ENCODE peak calls at places on chromosomes 2 and 18, in ten cellular contexts. One of them, this sample, is unnamed.

GRCh38 chr2:130371723-130372054 is 15.8 kb downstream of the PTPN18 start:
- DNase-seq in A549: peak; percentile 37
- DNase-seq in KBM-7: no peak
- DNase-seq in CD8-positive, alpha-beta T cell: no peak
- DNase-seq in pancreas: no peak
- DNase-seq in activated T-cell treated with anti-CD3 and anti-CD28 coated beads, Interleukin-2, amount 50 U/mL, for 72 hours: no peak
- DNase-seq in CD8-positive, alpha-beta memory T cell: no peak
- DNase-seq in KG1: no peak
- DNase-seq in activated CD8-positive, alpha-beta memory T cell treated with anti-CD3 and anti-CD28 coated beads, Interleukin-2, amount 50 U/mL, for 4 hours: no peak
- DNase-seq in hippocampal formation: peak; percentile 66
- DNase-seq in this sample: no peak

GRCh38 chr2:5932556-5933469 is 240.6 kb downstream of the SOX11 start:
- DNase-seq in A549: no peak
- DNase-seq in KBM-7: no peak
- DNase-seq in CD8-positive, alpha-beta T cell: no peak
- DNase-seq in pancreas: peak; percentile 57
- DNase-seq in activated T-cell treated with anti-CD3 and anti-CD28 coated beads, Interleukin-2, amount 50 U/mL, for 72 hours: no peak
- DNase-seq in CD8-positive, alpha-beta memory T cell: no peak
- DNase-seq in KG1: no peak
- DNase-seq in activated CD8-positive, alpha-beta memory T cell treated with anti-CD3 and anti-CD28 coated beads, Interleukin-2, amount 50 U/mL, for 4 hours: no peak
- DNase-seq in hippocampal formation: peak; percentile 84
- DNase-seq in this sample: peak; percentile 76

GRCh38 chr2:8953525-8953924 is 50.0 kb downstream of the MBOAT2 start:
- DNase-seq in A549: no peak
- DNase-seq in KBM-7: no peak
- DNase-seq in CD8-positive, alpha-beta T cell: no peak
- DNase-seq in pancreas: no peak
- DNase-seq in activated T-cell treated with anti-CD3 and anti-CD28 coated beads, Interleukin-2, amount 50 U/mL, for 72 hours: no peak
- DNase-seq in CD8-positive, alpha-beta memory T cell: no peak
- DNase-seq in KG1: no peak
- DNase-seq in activated CD8-positive, alpha-beta memory T cell treated with anti-CD3 and anti-CD28 coated beads, Interleukin-2, amount 50 U/mL, for 4 hours: no peak
- DNase-seq in hippocampal formation: no peak
- DNase-seq in this sample: no peak

GRCh38 chr2:220277445-220277960 is 650.1 kb downstream of the SLC4A3 start:
- DNase-seq in A549: peak; percentile 71
- DNase-seq in KBM-7: no peak
- DNase-seq in CD8-positive, alpha-beta T cell: no peak
- DNase-seq in pancreas: peak; percentile 81
- DNase-seq in activated T-cell treated with anti-CD3 and anti-CD28 coated beads, Interleukin-2, amount 50 U/mL, for 72 hours: no peak
- DNase-seq in CD8-positive, alpha-beta memory T cell: no peak
- DNase-seq in KG1: no peak
- DNase-seq in activated CD8-positive, alpha-beta memory T cell treated with anti-CD3 and anti-CD28 coated beads, Interleukin-2, amount 50 U/mL, for 4 hours: no peak
- DNase-seq in hippocampal formation: no peak
- DNase-seq in this sample: no peak

GRCh38 chr2:215966951-215967350 is 46.4 kb downstream of the MREG start:
- DNase-seq in A549: no peak
- DNase-seq in KBM-7: no peak
- DNase-seq in CD8-positive, alpha-beta T cell: no peak
- DNase-seq in pancreas: no peak
- DNase-seq in activated T-cell treated with anti-CD3 and anti-CD28 coated beads, Interleukin-2, amount 50 U/mL, for 72 hours: no peak
- DNase-seq in CD8-positive, alpha-beta memory T cell: no peak
- DNase-seq in KG1: no peak
- DNase-seq in activated CD8-positive, alpha-beta memory T cell treated with anti-CD3 and anti-CD28 coated beads, Interleukin-2, amount 50 U/mL, for 4 hours: no peak
- DNase-seq in hippocampal formation: no peak
- DNase-seq in this sample: no peak

GRCh38 chr18:26545737-26546136 is 2.6 kb downstream of the KCTD1 start:
- DNase-seq in A549: no peak
- DNase-seq in KBM-7: peak; percentile 18
- DNase-seq in CD8-positive, alpha-beta T cell: no peak
- DNase-seq in pancreas: no peak
- DNase-seq in activated T-cell treated with anti-CD3 and anti-CD28 coated beads, Interleukin-2, amount 50 U/mL, for 72 hours: no peak
- DNase-seq in CD8-positive, alpha-beta memory T cell: no peak
- DNase-seq in KG1: no peak
- DNase-seq in activated CD8-positive, alpha-beta memory T cell treated with anti-CD3 and anti-CD28 coated beads, Interleukin-2, amount 50 U/mL, for 4 hours: no peak
- DNase-seq in hippocampal formation: no peak
- DNase-seq in this sample: no peak

GRCh38 chr2:232624554-232624842 is 8.9 kb upstream of the EFHD1 start:
- DNase-seq in A549: peak; percentile 49
- DNase-seq in KBM-7: no peak
- DNase-seq in CD8-positive, alpha-beta T cell: no peak
- DNase-seq in pancreas: no peak
- DNase-seq in activated T-cell treated with anti-CD3 and anti-CD28 coated beads, Interleukin-2, amount 50 U/mL, for 72 hours: no peak
- DNase-seq in CD8-positive, alpha-beta memory T cell: no peak
- DNase-seq in KG1: no peak
- DNase-seq in activated CD8-positive, alpha-beta memory T cell treated with anti-CD3 and anti-CD28 coated beads, Interleukin-2, amount 50 U/mL, for 4 hours: no peak
- DNase-seq in hippocampal formation: no peak
- DNase-seq in this sample: no peak

GRCh38 chr2:157497603-157498314 is 53.9 kb upstream of the CYTIP start:
- DNase-seq in A549: peak; percentile 5
- DNase-seq in KBM-7: peak; percentile 49
- DNase-seq in CD8-positive, alpha-beta T cell: no peak
- DNase-seq in pancreas: no peak
- DNase-seq in activated T-cell treated with anti-CD3 and anti-CD28 coated beads, Interleukin-2, amount 50 U/mL, for 72 hours: no peak
- DNase-seq in CD8-positive, alpha-beta memory T cell: peak; percentile 28
- DNase-seq in KG1: peak; percentile 14
- DNase-seq in activated CD8-positive, alpha-beta memory T cell treated with anti-CD3 and anti-CD28 coated beads, Interleukin-2, amount 50 U/mL, for 4 hours: no peak
- DNase-seq in hippocampal formation: peak; percentile 61
- DNase-seq in this sample: no peak

GRCh38 chr2:55452879-55453278 is 33.2 kb upstream of the CCDC88A start:
- DNase-seq in A549: no peak
- DNase-seq in KBM-7: no peak
- DNase-seq in CD8-positive, alpha-beta T cell: no peak
- DNase-seq in pancreas: no peak
- DNase-seq in activated T-cell treated with anti-CD3 and anti-CD28 coated beads, Interleukin-2, amount 50 U/mL, for 72 hours: no peak
- DNase-seq in CD8-positive, alpha-beta memory T cell: no peak
- DNase-seq in KG1: no peak
- DNase-seq in activated CD8-positive, alpha-beta memory T cell treated with anti-CD3 and anti-CD28 coated beads, Interleukin-2, amount 50 U/mL, for 4 hours: no peak
- DNase-seq in hippocampal formation: no peak
- DNase-seq in this sample: no peak

GRCh38 chr18:48875942-48876511 is 74.7 kb downstream of the SMAD7 start:
- DNase-seq in A549: no peak
- DNase-seq in KBM-7: peak; percentile 32
- DNase-seq in CD8-positive, alpha-beta T cell: no peak
- DNase-seq in pancreas: no peak
- DNase-seq in activated T-cell treated with anti-CD3 and anti-CD28 coated beads, Interleukin-2, amount 50 U/mL, for 72 hours: no peak
- DNase-seq in CD8-positive, alpha-beta memory T cell: no peak
- DNase-seq in KG1: no peak
- DNase-seq in activated CD8-positive, alpha-beta memory T cell treated with anti-CD3 and anti-CD28 coated beads, Interleukin-2, amount 50 U/mL, for 4 hours: no peak
- DNase-seq in hippocampal formation: no peak
- DNase-seq in this sample: no peak

GRCh38 chr2:160582481-160583161 is 89.0 kb upstream of the RBMS1 start:
- DNase-seq in A549: no peak
- DNase-seq in KBM-7: no peak
- DNase-seq in CD8-positive, alpha-beta T cell: no peak
- DNase-seq in pancreas: no peak
- DNase-seq in activated T-cell treated with anti-CD3 and anti-CD28 coated beads, Interleukin-2, amount 50 U/mL, for 72 hours: no peak
- DNase-seq in CD8-positive, alpha-beta memory T cell: no peak
- DNase-seq in KG1: no peak
- DNase-seq in activated CD8-positive, alpha-beta memory T cell treated with anti-CD3 and anti-CD28 coated beads, Interleukin-2, amount 50 U/mL, for 4 hours: no peak
- DNase-seq in hippocampal formation: no peak
- DNase-seq in this sample: no peak

GRCh38 chr18:73839441-73839840 is 308.2 kb downstream of the FBXO15 start:
- DNase-seq in A549: no peak
- DNase-seq in KBM-7: no peak
- DNase-seq in CD8-positive, alpha-beta T cell: no peak
- DNase-seq in pancreas: no peak
- DNase-seq in activated T-cell treated with anti-CD3 and anti-CD28 coated beads, Interleukin-2, amount 50 U/mL, for 72 hours: no peak
- DNase-seq in CD8-positive, alpha-beta memory T cell: no peak
- DNase-seq in KG1: no peak
- DNase-seq in activated CD8-positive, alpha-beta memory T cell treated with anti-CD3 and anti-CD28 coated beads, Interleukin-2, amount 50 U/mL, for 4 hours: no peak
- DNase-seq in hippocampal formation: no peak
- DNase-seq in this sample: no peak

GRCh38 chr18:28208712-28209265 is 31.9 kb upstream of the CDH2 start:
- DNase-seq in A549: no peak
- DNase-seq in KBM-7: peak; percentile 19
- DNase-seq in CD8-positive, alpha-beta T cell: no peak
- DNase-seq in pancreas: no peak
- DNase-seq in activated T-cell treated with anti-CD3 and anti-CD28 coated beads, Interleukin-2, amount 50 U/mL, for 72 hours: no peak
- DNase-seq in CD8-positive, alpha-beta memory T cell: no peak
- DNase-seq in KG1: no peak
- DNase-seq in activated CD8-positive, alpha-beta memory T cell treated with anti-CD3 and anti-CD28 coated beads, Interleukin-2, amount 50 U/mL, for 4 hours: no peak
- DNase-seq in hippocampal formation: no peak
- DNase-seq in this sample: no peak

GRCh38 chr2:133053541-133053940 is 383.5 kb upstream of the LYPD1 start:
- DNase-seq in A549: no peak
- DNase-seq in KBM-7: no peak
- DNase-seq in CD8-positive, alpha-beta T cell: no peak
- DNase-seq in pancreas: no peak
- DNase-seq in activated T-cell treated with anti-CD3 and anti-CD28 coated beads, Interleukin-2, amount 50 U/mL, for 72 hours: no peak
- DNase-seq in CD8-positive, alpha-beta memory T cell: no peak
- DNase-seq in KG1: no peak
- DNase-seq in activated CD8-positive, alpha-beta memory T cell treated with anti-CD3 and anti-CD28 coated beads, Interleukin-2, amount 50 U/mL, for 4 hours: no peak
- DNase-seq in hippocampal formation: no peak
- DNase-seq in this sample: no peak

GRCh38 chr18:32911660-32912284 is 138.9 kb upstream of the KLHL14 start:
- DNase-seq in A549: no peak
- DNase-seq in KBM-7: no peak
- DNase-seq in CD8-positive, alpha-beta T cell: no peak
- DNase-seq in pancreas: no peak
- DNase-seq in activated T-cell treated with anti-CD3 and anti-CD28 coated beads, Interleukin-2, amount 50 U/mL, for 72 hours: no peak
- DNase-seq in CD8-positive, alpha-beta memory T cell: no peak
- DNase-seq in KG1: no peak
- DNase-seq in activated CD8-positive, alpha-beta memory T cell treated with anti-CD3 and anti-CD28 coated beads, Interleukin-2, amount 50 U/mL, for 4 hours: no peak
- DNase-seq in hippocampal formation: no peak
- DNase-seq in this sample: no peak

GRCh38 chr2:202023904-202024266 is 9.8 kb upstream of the FZD7 start:
- DNase-seq in A549: no peak
- DNase-seq in KBM-7: no peak
- DNase-seq in CD8-positive, alpha-beta T cell: no peak
- DNase-seq in pancreas: no peak
- DNase-seq in activated T-cell treated with anti-CD3 and anti-CD28 coated beads, Interleukin-2, amount 50 U/mL, for 72 hours: no peak
- DNase-seq in CD8-positive, alpha-beta memory T cell: no peak
- DNase-seq in KG1: no peak
- DNase-seq in activated CD8-positive, alpha-beta memory T cell treated with anti-CD3 and anti-CD28 coated beads, Interleukin-2, amount 50 U/mL, for 4 hours: no peak
- DNase-seq in hippocampal formation: no peak
- DNase-seq in this sample: no peak

GRCh38 chr2:69499966-69500365 is 62.7 kb upstream of the NFU1 start:
- DNase-seq in A549: no peak
- DNase-seq in KBM-7: no peak
- DNase-seq in CD8-positive, alpha-beta T cell: no peak
- DNase-seq in pancreas: no peak
- DNase-seq in activated T-cell treated with anti-CD3 and anti-CD28 coated beads, Interleukin-2, amount 50 U/mL, for 72 hours: no peak
- DNase-seq in CD8-positive, alpha-beta memory T cell: no peak
- DNase-seq in KG1: no peak
- DNase-seq in activated CD8-positive, alpha-beta memory T cell treated with anti-CD3 and anti-CD28 coated beads, Interleukin-2, amount 50 U/mL, for 4 hours: no peak
- DNase-seq in hippocampal formation: no peak
- DNase-seq in this sample: no peak

GRCh38 chr2:119431155-119431975 is at the start of gene TMEM37:
- DNase-seq in A549: peak; percentile 56
- DNase-seq in KBM-7: peak; percentile 59
- DNase-seq in CD8-positive, alpha-beta T cell: no peak
- DNase-seq in pancreas: peak; percentile 84
- DNase-seq in activated T-cell treated with anti-CD3 and anti-CD28 coated beads, Interleukin-2, amount 50 U/mL, for 72 hours: peak; percentile 19
- DNase-seq in CD8-positive, alpha-beta memory T cell: no peak
- DNase-seq in KG1: no peak
- DNase-seq in activated CD8-positive, alpha-beta memory T cell treated with anti-CD3 and anti-CD28 coated beads, Interleukin-2, amount 50 U/mL, for 4 hours: no peak
- DNase-seq in hippocampal formation: no peak
- DNase-seq in this sample: no peak

GRCh38 chr2:112640467-112640799 is 5.3 kb upstream of the SLC20A1 start:
- DNase-seq in A549: no peak
- DNase-seq in KBM-7: no peak
- DNase-seq in CD8-positive, alpha-beta T cell: no peak
- DNase-seq in pancreas: no peak
- DNase-seq in activated T-cell treated with anti-CD3 and anti-CD28 coated beads, Interleukin-2, amount 50 U/mL, for 72 hours: no peak
- DNase-seq in CD8-positive, alpha-beta memory T cell: no peak
- DNase-seq in KG1: no peak
- DNase-seq in activated CD8-positive, alpha-beta memory T cell treated with anti-CD3 and anti-CD28 coated beads, Interleukin-2, amount 50 U/mL, for 4 hours: no peak
- DNase-seq in hippocampal formation: no peak
- DNase-seq in this sample: no peak

GRCh38 chr2:11079131-11079824 is 76.0 kb upstream of the SLC66A3 start:
- DNase-seq in A549: no peak
- DNase-seq in KBM-7: no peak
- DNase-seq in CD8-positive, alpha-beta T cell: no peak
- DNase-seq in pancreas: no peak
- DNase-seq in activated T-cell treated with anti-CD3 and anti-CD28 coated beads, Interleukin-2, amount 50 U/mL, for 72 hours: no peak
- DNase-seq in CD8-positive, alpha-beta memory T cell: no peak
- DNase-seq in KG1: no peak
- DNase-seq in activated CD8-positive, alpha-beta memory T cell treated with anti-CD3 and anti-CD28 coated beads, Interleukin-2, amount 50 U/mL, for 4 hours: no peak
- DNase-seq in hippocampal formation: no peak
- DNase-seq in this sample: no peak

GRCh38 chr18:67589325-67589724 is 72.8 kb upstream of the DSEL start:
- DNase-seq in A549: no peak
- DNase-seq in KBM-7: no peak
- DNase-seq in CD8-positive, alpha-beta T cell: no peak
- DNase-seq in pancreas: no peak
- DNase-seq in activated T-cell treated with anti-CD3 and anti-CD28 coated beads, Interleukin-2, amount 50 U/mL, for 72 hours: no peak
- DNase-seq in CD8-positive, alpha-beta memory T cell: no peak
- DNase-seq in KG1: no peak
- DNase-seq in activated CD8-positive, alpha-beta memory T cell treated with anti-CD3 and anti-CD28 coated beads, Interleukin-2, amount 50 U/mL, for 4 hours: no peak
- DNase-seq in hippocampal formation: no peak
- DNase-seq in this sample: no peak

GRCh38 chr2:155256803-155257202 is 558.3 kb downstream of the KCNJ3 start:
- DNase-seq in A549: no peak
- DNase-seq in KBM-7: no peak
- DNase-seq in CD8-positive, alpha-beta T cell: no peak
- DNase-seq in pancreas: no peak
- DNase-seq in activated T-cell treated with anti-CD3 and anti-CD28 coated beads, Interleukin-2, amount 50 U/mL, for 72 hours: no peak
- DNase-seq in CD8-positive, alpha-beta memory T cell: no peak
- DNase-seq in KG1: no peak
- DNase-seq in activated CD8-positive, alpha-beta memory T cell treated with anti-CD3 and anti-CD28 coated beads, Interleukin-2, amount 50 U/mL, for 4 hours: no peak
- DNase-seq in hippocampal formation: no peak
- DNase-seq in this sample: no peak

GRCh38 chr2:58101500-58101899 is 54.9 kb downstream of the VRK2 start:
- DNase-seq in A549: no peak
- DNase-seq in KBM-7: no peak
- DNase-seq in CD8-positive, alpha-beta T cell: no peak
- DNase-seq in pancreas: no peak
- DNase-seq in activated T-cell treated with anti-CD3 and anti-CD28 coated beads, Interleukin-2, amount 50 U/mL, for 72 hours: no peak
- DNase-seq in CD8-positive, alpha-beta memory T cell: no peak
- DNase-seq in KG1: no peak
- DNase-seq in activated CD8-positive, alpha-beta memory T cell treated with anti-CD3 and anti-CD28 coated beads, Interleukin-2, amount 50 U/mL, for 4 hours: no peak
- DNase-seq in hippocampal formation: no peak
- DNase-seq in this sample: no peak

GRCh38 chr18:23450022-23450421 is 3.1 kb upstream of the RIOK3 start:
- DNase-seq in A549: no peak
- DNase-seq in KBM-7: no peak
- DNase-seq in CD8-positive, alpha-beta T cell: no peak
- DNase-seq in pancreas: no peak
- DNase-seq in activated T-cell treated with anti-CD3 and anti-CD28 coated beads, Interleukin-2, amount 50 U/mL, for 72 hours: no peak
- DNase-seq in CD8-positive, alpha-beta memory T cell: no peak
- DNase-seq in KG1: no peak
- DNase-seq in activated CD8-positive, alpha-beta memory T cell treated with anti-CD3 and anti-CD28 coated beads, Interleukin-2, amount 50 U/mL, for 4 hours: no peak
- DNase-seq in hippocampal formation: no peak
- DNase-seq in this sample: no peak

GRCh38 chr2:174325373-174325772 is 9.4 kb upstream of the SP9 start:
- DNase-seq in A549: no peak
- DNase-seq in KBM-7: no peak
- DNase-seq in CD8-positive, alpha-beta T cell: no peak
- DNase-seq in pancreas: no peak
- DNase-seq in activated T-cell treated with anti-CD3 and anti-CD28 coated beads, Interleukin-2, amount 50 U/mL, for 72 hours: no peak
- DNase-seq in CD8-positive, alpha-beta memory T cell: no peak
- DNase-seq in KG1: no peak
- DNase-seq in activated CD8-positive, alpha-beta memory T cell treated with anti-CD3 and anti-CD28 coated beads, Interleukin-2, amount 50 U/mL, for 4 hours: no peak
- DNase-seq in hippocampal formation: no peak
- DNase-seq in this sample: no peak

GRCh38 chr18:35095983-35096676 is 54.9 kb downstream of the MAPRE2 start:
- DNase-seq in A549: no peak
- DNase-seq in KBM-7: no peak
- DNase-seq in CD8-positive, alpha-beta T cell: no peak
- DNase-seq in pancreas: no peak
- DNase-seq in activated T-cell treated with anti-CD3 and anti-CD28 coated beads, Interleukin-2, amount 50 U/mL, for 72 hours: no peak
- DNase-seq in CD8-positive, alpha-beta memory T cell: no peak
- DNase-seq in KG1: no peak
- DNase-seq in activated CD8-positive, alpha-beta memory T cell treated with anti-CD3 and anti-CD28 coated beads, Interleukin-2, amount 50 U/mL, for 4 hours: no peak
- DNase-seq in hippocampal formation: no peak
- DNase-seq in this sample: no peak

GRCh38 chr2:234411793-234412192 is 85.1 kb downstream of the ARL4C start:
- DNase-seq in A549: no peak
- DNase-seq in KBM-7: no peak
- DNase-seq in CD8-positive, alpha-beta T cell: no peak
- DNase-seq in pancreas: no peak
- DNase-seq in activated T-cell treated with anti-CD3 and anti-CD28 coated beads, Interleukin-2, amount 50 U/mL, for 72 hours: no peak
- DNase-seq in CD8-positive, alpha-beta memory T cell: no peak
- DNase-seq in KG1: no peak
- DNase-seq in activated CD8-positive, alpha-beta memory T cell treated with anti-CD3 and anti-CD28 coated beads, Interleukin-2, amount 50 U/mL, for 4 hours: no peak
- DNase-seq in hippocampal formation: no peak
- DNase-seq in this sample: no peak

GRCh38 chr2:53969285-53970094 is 1.3 kb downstream of the PSME4 start:
- DNase-seq in A549: peak; percentile 74
- DNase-seq in KBM-7: peak; percentile 43
- DNase-seq in CD8-positive, alpha-beta T cell: no peak
- DNase-seq in pancreas: no peak
- DNase-seq in activated T-cell treated with anti-CD3 and anti-CD28 coated beads, Interleukin-2, amount 50 U/mL, for 72 hours: peak; percentile 28
- DNase-seq in CD8-positive, alpha-beta memory T cell: no peak
- DNase-seq in KG1: no peak
- DNase-seq in activated CD8-positive, alpha-beta memory T cell treated with anti-CD3 and anti-CD28 coated beads, Interleukin-2, amount 50 U/mL, for 4 hours: no peak
- DNase-seq in hippocampal formation: peak; percentile 55
- DNase-seq in this sample: no peak